ENCODE peak calls at places on chromosomes 13 and 19, in ten cellular contexts. L is naive thymus-derived CD4-positive, alpha-beta T cell; C is A549; B is psoas muscle; T is GM23338; F is upper lobe of right lung; O is left lung; M is heart right ventricle; K is suprapubic skin; E is tibial nerve. I is an unnamed sample.

GRCh38 chr13:87274209-87274819 is 396.9 kb upstream of the SLITRK5 start:
- DNase-seq in L (no peak), C (peak; percentile 42), B (no peak), T (peak; percentile 89), F (no peak), O (no peak), M (peak; percentile 15), K (no peak), E (no peak), I (peak; percentile 71)

GRCh38 chr19:5891938-5892771 is 11.4 kb downstream of the NDUFA11 start:
- DNase-seq in L (peak; percentile 38), C (peak; percentile 46), B (no peak), T (peak; percentile 66), F (no peak), O (no peak), M (no peak), K (no peak), E (no peak), I (peak; percentile 41)

GRCh38 chr19:6828698-6829633 is 56.5 kb downstream of the VAV1 start:
- DNase-seq in L (peak; percentile 38), C (peak; percentile 95), B (no peak), T (peak; percentile 83), F (no peak), O (no peak), M (no peak), K (no peak), E (no peak), I (no peak)

GRCh38 chr19:43784251-43784980 is 3.6 kb upstream of the KCNN4 start:
- DNase-seq in L (peak; percentile 71), C (peak; percentile 89), B (no peak), T (no peak), F (no peak), O (peak; percentile 75), M (no peak), K (no peak), E (no peak), I (peak; percentile 87)

GRCh38 chr19:42226886-42227285 is 6.8 kb downstream of the ZNF526 start:
- DNase-seq in L (no peak), C (no peak), B (no peak), T (no peak), F (no peak), O (no peak), M (no peak), K (no peak), E (no peak), I (no peak)

GRCh38 chr19:3983936-3984583 is 1.2 kb downstream of the EEF2 start:
- DNase-seq in L (no peak), C (peak; percentile 44), B (peak; percentile 83), T (no peak), F (peak; percentile 74), O (no peak), M (no peak), K (no peak), E (no peak), I (peak; percentile 60)

GRCh38 chr19:16899566-16900075 is 10.8 kb downstream of the F2RL3 start:
- DNase-seq in L (peak; percentile 46), C (peak; percentile 58), B (peak; percentile 61), T (peak; percentile 73), F (no peak), O (no peak), M (no peak), K (no peak), E (no peak), I (no peak)

GRCh38 chr19:22527554-22527953 is 105.4 kb upstream of the ZNF98 start:
- DNase-seq in L (no peak), C (no peak), B (no peak), T (no peak), F (peak; percentile 8), O (no peak), M (no peak), K (no peak), E (no peak), I (no peak)

GRCh38 chr19:35030257-35031071 is at the start of gene SCN1B:
- DNase-seq in L (peak; percentile 79), C (peak; percentile 85), B (peak; percentile 92), T (peak; percentile 83), F (peak; percentile 84), O (no peak), M (peak; percentile 61), K (no peak), E (no peak), I (peak; percentile 59)

GRCh38 chr19:7494416-7495098 is 5.7 kb upstream of the PEX11G start:
- DNase-seq in L (no peak), C (no peak), B (peak; percentile 74), T (no peak), F (no peak), O (no peak), M (peak; percentile 38), K (no peak), E (no peak), I (peak; percentile 31)

GRCh38 chr13:52173373-52173772 is 14.0 kb upstream of the NEK3 start:
- DNase-seq in L (no peak), C (no peak), B (no peak), T (no peak), F (no peak), O (no peak), M (no peak), K (no peak), E (no peak), I (no peak)

GRCh38 chr13:79710376-79710775 is 229.4 kb downstream of the NDFIP2 start:
- DNase-seq in L (no peak), C (no peak), B (no peak), T (no peak), F (no peak), O (no peak), M (no peak), K (no peak), E (no peak), I (peak; percentile 51)

DNA sequence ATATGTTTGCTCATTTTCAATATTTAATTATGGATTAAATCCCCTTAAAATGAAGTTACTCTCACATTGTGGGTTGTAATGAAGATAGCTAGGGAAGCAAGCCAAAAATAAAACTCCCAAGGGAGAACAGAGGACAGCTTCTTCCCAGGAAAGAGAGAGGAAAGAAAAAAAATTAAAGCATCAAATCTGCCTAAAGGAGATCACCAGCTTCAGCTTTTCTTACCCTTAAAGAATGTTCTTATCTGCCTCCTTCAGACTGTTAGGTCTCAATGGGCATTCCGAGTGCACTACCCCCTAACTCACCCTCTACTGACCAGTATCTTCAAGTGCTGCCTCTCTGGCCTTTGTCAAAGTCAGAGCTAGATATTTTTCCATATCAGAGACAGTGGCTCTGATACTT is 55.2 kb downstream of the XPO4 start:
- DNase-seq in L (no peak), C (no peak), B (no peak), T (peak; percentile 33), F (no peak), O (no peak), M (no peak), K (no peak), E (no peak), I (no peak)
- H3K27ac ChIP-seq in L (no peak overlapping the region), C (no peak overlapping the region), B (peak overlapping the region; percentile 52), T (no peak overlapping the region), F (no peak overlapping the region), O (no peak overlapping the region), M (peak overlapping the region; percentile 69), K (no peak overlapping the region), E (no peak overlapping the region), I (no peak overlapping the region)

GRCh38 chr13:110444226-110444653 is 117.3 kb downstream of the RAB20 start:
- DNase-seq in L (no peak), C (no peak), B (no peak), T (no peak), F (no peak), O (no peak), M (no peak), K (no peak), E (no peak), I (peak; percentile 49)
- H3K4me1 ChIP-seq in L (no peaks in the 10 kb centered on the region), C (peaks cover 19% of the 10 kb centered on the region), B (no peaks in the 10 kb centered on the region), T (no peaks in the 10 kb centered on the region), F (no peaks in the 10 kb centered on the region), O (no peaks in the 10 kb centered on the region), M (peaks cover 3% of the 10 kb centered on the region), K (no peaks in the 10 kb centered on the region), E (peaks cover 24% of the 10 kb centered on the region), I (peaks cover 28% of the 10 kb centered on the region)

GRCh38 chr19:1410136-1410786 is 2.9 kb downstream of the DAZAP1 start:
- DNase-seq in L (no peak), C (no peak), B (no peak), T (no peak), F (no peak), O (no peak), M (no peak), K (no peak), E (no peak), I (peak; percentile 60)

GRCh38 chr19:1412995-1413889 is 5.9 kb downstream of the DAZAP1 start:
- DNase-seq in L (no peak), C (no peak), B (no peak), T (no peak), F (no peak), O (peak; percentile 32), M (no peak), K (no peak), E (no peak), I (no peak)

GRCh38 chr19:1410789-1411188 is 3.4 kb downstream of the DAZAP1 start:
- DNase-seq in L (no peak), C (no peak), B (no peak), T (no peak), F (no peak), O (peak; percentile 27), M (no peak), K (no peak), E (no peak), I (no peak)

GRCh38 chr19:1412323-1412923 is 5.0 kb downstream of the DAZAP1 start:
- DNase-seq in L (no peak), C (no peak), B (no peak), T (no peak), F (no peak), O (peak; percentile 28), M (no peak), K (no peak), E (no peak), I (no peak)

DNA sequence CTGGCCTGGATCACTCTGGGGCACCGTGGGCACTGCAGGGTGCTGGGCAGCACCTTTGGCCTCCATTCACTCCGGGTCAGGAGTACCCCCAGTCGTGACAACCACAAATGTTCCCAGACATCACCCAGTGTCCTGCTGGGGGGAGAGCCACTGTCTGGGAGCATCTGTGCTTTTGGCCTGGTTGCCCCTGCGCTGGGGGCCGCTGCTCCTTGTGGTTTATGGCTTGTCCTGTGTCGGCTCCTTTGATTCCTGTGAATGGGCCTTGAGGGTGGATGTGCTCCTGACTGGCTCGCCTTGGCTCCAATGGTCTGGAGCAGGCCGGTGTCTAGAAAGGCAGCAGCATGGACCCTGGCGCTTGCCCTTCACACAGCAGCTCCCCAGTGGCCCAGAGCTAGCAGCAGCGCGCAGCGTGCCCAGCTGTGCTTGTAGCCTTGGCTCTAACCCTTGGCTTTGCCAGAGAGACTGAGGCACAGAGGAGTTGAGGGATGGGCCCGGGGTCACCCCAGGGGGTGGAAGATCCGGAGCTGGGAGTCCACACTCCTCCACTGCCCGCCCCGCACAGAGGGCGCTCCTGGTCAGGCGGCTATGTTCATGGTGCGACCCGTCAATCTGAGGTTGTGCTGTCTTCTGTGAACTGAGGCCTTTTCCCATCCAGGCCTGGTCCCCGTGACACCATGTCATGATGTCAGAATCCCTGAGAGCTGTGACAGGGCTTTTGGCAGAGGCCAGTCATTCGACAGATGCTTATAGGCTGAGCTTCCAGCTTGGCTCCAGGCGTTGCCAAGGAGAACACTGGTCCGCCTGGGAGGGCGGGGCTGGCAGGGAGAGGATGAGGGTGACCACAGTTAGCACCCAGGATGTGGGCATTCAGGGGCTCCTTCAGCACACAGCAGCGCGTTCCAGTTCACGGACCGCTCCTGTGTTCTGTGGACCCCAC is 4.1 kb downstream of the DAZAP1 start:
- DNase-seq in L (no peak), C (no peak), B (peak; percentile 90), T (no peak), F (no peak), O (peak; percentile 40), M (peak; percentile 87), K (no peak), E (no peak), I (peak; percentile 66)
- H3K27ac ChIP-seq in L (peak overlapping the region; percentile 98), C (no peak overlapping the region), B (peak overlapping the region; percentile 95), T (peak overlapping the region; percentile 26), F (peak overlapping the region; percentile 17), O (peak overlapping the region; percentile 63), M (peak overlapping the region; percentile 73), K (peak overlapping the region; percentile 36), E (no peak overlapping the region), I (peak overlapping the region; percentile 74)

GRCh38 chr19:47509973-47510372 is 4.9 kb downstream of the NAPA start:
- DNase-seq in L (no peak), C (no peak), B (peak; percentile 79), T (no peak), F (no peak), O (no peak), M (no peak), K (no peak), E (no peak), I (no peak)
- H3K4me1 ChIP-seq in L (peaks cover 45% of the 10 kb centered on the region), C (peaks cover 22% of the 10 kb centered on the region), B (peaks cover 85% of the 10 kb centered on the region), T (no peaks in the 10 kb centered on the region), F (peaks cover 72% of the 10 kb centered on the region), O (peaks cover 32% of the 10 kb centered on the region), M (peaks cover 77% of the 10 kb centered on the region), K (peaks cover 85% of the 10 kb centered on the region), E (peaks cover 84% of the 10 kb centered on the region), I (peaks cover 31% of the 10 kb centered on the region)

I was measured in fibroblast of lung.